ENCODE peak calls at places on chromosome 1, in ten cellular contexts. One of them, this sample, is unnamed.

GRCh38 chr1:238088891-238089290 is 198.2 kb upstream of the ZP4 start:
- DNase-seq in kidney epithelial cell: peak
- DNase-seq in amniotic stem cell: no peak
- DNase-seq in B cell: no peak
- DNase-seq in NCI-H774: peak
- DNase-seq in NCI-H524: no peak
- DNase-seq in naive thymus-derived CD8-positive, alpha-beta T cell: no peak
- DNase-seq in posterior cingulate gyrus: no peak
- DNase-seq in fibroblast of pulmonary artery: no peak
- DNase-seq in Right ventricle myocardium inferior: no peak
- DNase-seq in this sample: no peak

GRCh38 chr1:79679916-79680315 is 673.4 kb upstream of the ADGRL4 start:
- DNase-seq in B cell: no peak
- DNase-seq in amniotic stem cell: no peak
- DNase-seq in fibroblast of pulmonary artery: no peak
- DNase-seq in NCI-H774: no peak
- DNase-seq in NCI-H524: no peak
- DNase-seq in naive thymus-derived CD8-positive, alpha-beta T cell: no peak
- DNase-seq in posterior cingulate gyrus: no peak
- DNase-seq in Right ventricle myocardium inferior: no peak
- DNase-seq in kidney epithelial cell: no peak
- DNase-seq in this sample: no peak

GRCh38 chr1:204435886-204436271 is 24.3 kb upstream of the PPP1R15B start:
- DNase-seq in B cell: no peak
- DNase-seq in kidney epithelial cell: no peak
- DNase-seq in amniotic stem cell: no peak
- DNase-seq in posterior cingulate gyrus: no peak
- DNase-seq in NCI-H774: no peak
- DNase-seq in NCI-H524: no peak
- DNase-seq in fibroblast of pulmonary artery: no peak
- DNase-seq in Right ventricle myocardium inferior: no peak
- DNase-seq in naive thymus-derived CD8-positive, alpha-beta T cell: no peak
- DNase-seq in this sample: no peak

GRCh38 chr1:200452850-200453543 is 43.2 kb upstream of the ZNF281 start:
- DNase-seq in posterior cingulate gyrus: no peak
- DNase-seq in B cell: no peak
- DNase-seq in amniotic stem cell: no peak
- DNase-seq in NCI-H524: no peak
- DNase-seq in fibroblast of pulmonary artery: no peak
- DNase-seq in NCI-H774: no peak
- DNase-seq in Right ventricle myocardium inferior: no peak
- DNase-seq in kidney epithelial cell: no peak
- DNase-seq in naive thymus-derived CD8-positive, alpha-beta T cell: no peak
- DNase-seq in this sample: no peak

GRCh38 chr1:85864727-85865126 is 156.5 kb upstream of the ZNHIT6 start:
- DNase-seq in amniotic stem cell: no peak
- DNase-seq in kidney epithelial cell: no peak
- DNase-seq in NCI-H524: no peak
- DNase-seq in naive thymus-derived CD8-positive, alpha-beta T cell: no peak
- DNase-seq in posterior cingulate gyrus: no peak
- DNase-seq in fibroblast of pulmonary artery: no peak
- DNase-seq in Right ventricle myocardium inferior: no peak
- DNase-seq in NCI-H774: no peak
- DNase-seq in B cell: no peak
- DNase-seq in this sample: no peak

GRCh38 chr1:8031176-8031785 is 5.2 kb upstream of the ERRFI1 start:
- DNase-seq in naive thymus-derived CD8-positive, alpha-beta T cell: peak
- DNase-seq in kidney epithelial cell: no peak
- DNase-seq in NCI-H774: no peak
- DNase-seq in B cell: peak
- DNase-seq in NCI-H524: peak
- DNase-seq in amniotic stem cell: no peak
- DNase-seq in Right ventricle myocardium inferior: no peak
- DNase-seq in fibroblast of pulmonary artery: peak
- DNase-seq in posterior cingulate gyrus: no peak
- DNase-seq in this sample: no peak

GRCh38 chr1:225425211-225425786 is 2.5 kb downstream of the LBR start:
- DNase-seq in amniotic stem cell: no peak
- DNase-seq in kidney epithelial cell: no peak
- DNase-seq in NCI-H524: no peak
- DNase-seq in B cell: no peak
- DNase-seq in Right ventricle myocardium inferior: no peak
- DNase-seq in fibroblast of pulmonary artery: peak
- DNase-seq in naive thymus-derived CD8-positive, alpha-beta T cell: no peak
- DNase-seq in NCI-H774: no peak
- DNase-seq in posterior cingulate gyrus: no peak
- DNase-seq in this sample: no peak

GRCh38 chr1:186234976-186235686 is 139.9 kb downstream of the TPR start:
- DNase-seq in posterior cingulate gyrus: no peak
- DNase-seq in NCI-H524: no peak
- DNase-seq in kidney epithelial cell: no peak
- DNase-seq in B cell: no peak
- DNase-seq in NCI-H774: no peak
- DNase-seq in naive thymus-derived CD8-positive, alpha-beta T cell: no peak
- DNase-seq in Right ventricle myocardium inferior: no peak
- DNase-seq in amniotic stem cell: no peak
- DNase-seq in fibroblast of pulmonary artery: peak
- DNase-seq in this sample: no peak

GRCh38 chr1:221240652-221241051 is 361.4 kb downstream of the HLX start:
- DNase-seq in kidney epithelial cell: no peak
- DNase-seq in NCI-H524: no peak
- DNase-seq in naive thymus-derived CD8-positive, alpha-beta T cell: no peak
- DNase-seq in fibroblast of pulmonary artery: no peak
- DNase-seq in Right ventricle myocardium inferior: no peak
- DNase-seq in amniotic stem cell: no peak
- DNase-seq in posterior cingulate gyrus: no peak
- DNase-seq in NCI-H774: no peak
- DNase-seq in B cell: no peak
- DNase-seq in this sample: no peak

GRCh38 chr1:218330043-218330623 is 15.0 kb upstream of the TGFB2 start:
- DNase-seq in naive thymus-derived CD8-positive, alpha-beta T cell: no peak
- DNase-seq in Right ventricle myocardium inferior: no peak
- DNase-seq in kidney epithelial cell: no peak
- DNase-seq in NCI-H524: peak
- DNase-seq in amniotic stem cell: no peak
- DNase-seq in NCI-H774: peak
- DNase-seq in posterior cingulate gyrus: no peak
- DNase-seq in fibroblast of pulmonary artery: peak
- DNase-seq in B cell: peak
- DNase-seq in this sample: no peak

GRCh38 chr1:212040629-212041028 is 5.1 kb downstream of the DTL start:
- DNase-seq in fibroblast of pulmonary artery: no peak
- DNase-seq in NCI-H774: no peak
- DNase-seq in posterior cingulate gyrus: no peak
- DNase-seq in amniotic stem cell: no peak
- DNase-seq in naive thymus-derived CD8-positive, alpha-beta T cell: no peak
- DNase-seq in B cell: no peak
- DNase-seq in NCI-H524: no peak
- DNase-seq in Right ventricle myocardium inferior: no peak
- DNase-seq in kidney epithelial cell: no peak
- DNase-seq in this sample: no peak

GRCh38 chr1:38783659-38784229 is 75.8 kb downstream of the RRAGC start:
- DNase-seq in Right ventricle myocardium inferior: no peak
- DNase-seq in posterior cingulate gyrus: no peak
- DNase-seq in NCI-H774: no peak
- DNase-seq in kidney epithelial cell: peak
- DNase-seq in fibroblast of pulmonary artery: no peak
- DNase-seq in naive thymus-derived CD8-positive, alpha-beta T cell: no peak
- DNase-seq in NCI-H524: peak
- DNase-seq in B cell: no peak
- DNase-seq in amniotic stem cell: no peak
- DNase-seq in this sample: no peak

GRCh38 chr1:183600136-183600535 is 9.9 kb upstream of the NCF2 start:
- DNase-seq in NCI-H524: no peak
- DNase-seq in fibroblast of pulmonary artery: peak
- DNase-seq in posterior cingulate gyrus: no peak
- DNase-seq in kidney epithelial cell: no peak
- DNase-seq in naive thymus-derived CD8-positive, alpha-beta T cell: no peak
- DNase-seq in NCI-H774: no peak
- DNase-seq in amniotic stem cell: no peak
- DNase-seq in Right ventricle myocardium inferior: no peak
- DNase-seq in B cell: no peak
- DNase-seq in this sample: peak

GRCh38 chr1:187509091-187509490 is 680.3 kb downstream of the PLA2G4A start:
- DNase-seq in NCI-H524: no peak
- DNase-seq in fibroblast of pulmonary artery: peak
- DNase-seq in Right ventricle myocardium inferior: no peak
- DNase-seq in NCI-H774: no peak
- DNase-seq in posterior cingulate gyrus: no peak
- DNase-seq in kidney epithelial cell: no peak
- DNase-seq in naive thymus-derived CD8-positive, alpha-beta T cell: no peak
- DNase-seq in amniotic stem cell: no peak
- DNase-seq in B cell: no peak
- DNase-seq in this sample: no peak

GRCh38 chr1:186330758-186331157 is 44.3 kb downstream of the TPR start:
- DNase-seq in fibroblast of pulmonary artery: no peak
- DNase-seq in naive thymus-derived CD8-positive, alpha-beta T cell: no peak
- DNase-seq in B cell: no peak
- DNase-seq in amniotic stem cell: no peak
- DNase-seq in Right ventricle myocardium inferior: no peak
- DNase-seq in NCI-H524: no peak
- DNase-seq in NCI-H774: no peak
- DNase-seq in kidney epithelial cell: no peak
- DNase-seq in posterior cingulate gyrus: no peak
- DNase-seq in this sample: no peak

GRCh38 chr1:194629011-194629410 is 1442.6 kb upstream of the B3GALT2 start:
- DNase-seq in amniotic stem cell: no peak
- DNase-seq in kidney epithelial cell: no peak
- DNase-seq in NCI-H524: no peak
- DNase-seq in naive thymus-derived CD8-positive, alpha-beta T cell: no peak
- DNase-seq in posterior cingulate gyrus: no peak
- DNase-seq in Right ventricle myocardium inferior: no peak
- DNase-seq in B cell: no peak
- DNase-seq in fibroblast of pulmonary artery: no peak
- DNase-seq in NCI-H774: no peak
- DNase-seq in this sample: no peak

GRCh38 chr1:90730247-90731022 is 13.3 kb upstream of the BARHL2 start:
- DNase-seq in Right ventricle myocardium inferior: no peak
- DNase-seq in naive thymus-derived CD8-positive, alpha-beta T cell: no peak
- DNase-seq in NCI-H524: peak
- DNase-seq in fibroblast of pulmonary artery: no peak
- DNase-seq in posterior cingulate gyrus: no peak
- DNase-seq in B cell: peak
- DNase-seq in amniotic stem cell: no peak
- DNase-seq in NCI-H774: no peak
- DNase-seq in kidney epithelial cell: no peak
- DNase-seq in this sample: no peak

GRCh38 chr1:62144238-62144831 is 50.3 kb upstream of the L1TD1 start:
- DNase-seq in fibroblast of pulmonary artery: peak
- DNase-seq in NCI-H774: peak
- DNase-seq in B cell: peak
- DNase-seq in NCI-H524: peak
- DNase-seq in amniotic stem cell: no peak
- DNase-seq in posterior cingulate gyrus: no peak
- DNase-seq in kidney epithelial cell: no peak
- DNase-seq in naive thymus-derived CD8-positive, alpha-beta T cell: peak
- DNase-seq in Right ventricle myocardium inferior: no peak
- DNase-seq in this sample: no peak

GRCh38 chr1:243539636-243540035 is 283.8 kb downstream of the SDCCAG8 start:
- DNase-seq in B cell: no peak
- DNase-seq in naive thymus-derived CD8-positive, alpha-beta T cell: no peak
- DNase-seq in posterior cingulate gyrus: no peak
- DNase-seq in fibroblast of pulmonary artery: peak
- DNase-seq in NCI-H524: no peak
- DNase-seq in Right ventricle myocardium inferior: no peak
- DNase-seq in kidney epithelial cell: no peak
- DNase-seq in NCI-H774: no peak
- DNase-seq in amniotic stem cell: no peak
- DNase-seq in this sample: no peak